ENCODE peak calls at places on chromosomes 12 and 14, in ten cellular contexts. L is HepG2, X is suprapubic skin, P is ovary, Y is A549, G is transverse colon, Z is K562, T is sigmoid colon, V is esophagus muscularis mucosa, M is GM12878. R is an unnamed sample. For H3K4me1, the result is how much of the 10 kb centered on the place peaks cover.

GRCh38 chr12:26434299-26434915 is 239.0 kb downstream of the SSPN start:
- DNase-seq in L (peak), X (no peak), P (no peak), Y (peak), G (peak), Z (peak), T (no peak), V (no peak), M (no peak), R (no peak)

GRCh38 chr12:52207106-52207505 is 15.3 kb upstream of the KRT80 start:
- DNase-seq in L (no peak), X (no peak), P (no peak), Y (no peak), G (no peak), Z (no peak), T (peak), V (no peak), M (no peak), R (no peak)

GRCh38 chr14:72610831-72611200 is 283.1 kb downstream of the DPF3 start:
- DNase-seq in L (no peak), X (peak), P (no peak), Y (no peak), G (no peak), Z (no peak), T (no peak), V (peak), M (no peak), R (no peak)

GRCh38 chr12:6769003-6769389 is 2.8 kb downstream of the PTMS start:
- DNase-seq in L (no peak), X (no peak), P (peak), Y (no peak), G (peak), Z (no peak), T (peak), V (no peak), M (no peak), R (no peak)

GRCh38 chr14:89276424-89276975 is 140.5 kb downstream of the FOXN3 start:
- DNase-seq in L (no peak), X (no peak), P (no peak), Y (no peak), G (peak), Z (no peak), T (no peak), V (no peak), M (peak), R (no peak)

GRCh38 chr12:50785406-50785805 is 21.5 kb downstream of the ATF1 start:
- DNase-seq in L (no peak), X (no peak), P (no peak), Y (no peak), G (no peak), Z (no peak), T (no peak), V (no peak), M (no peak), R (no peak)

GRCh38 chr12:6563448-6564050 is 4.5 kb downstream of the NOP2 start:
- DNase-seq in L (peak), X (no peak), P (no peak), Y (peak), G (peak), Z (peak), T (no peak), V (no peak), M (no peak), R (peak)

GRCh38 chr14:106883218-106883692 is 1356.9 kb downstream of the TMEM121 start:
- DNase-seq in L (peak), X (no peak), P (peak), Y (no peak), G (no peak), Z (peak), T (no peak), V (no peak), M (no peak), R (no peak)

GRCh38 chr12:57759360-57759980 is 4.6 kb downstream of the MARCHF9 start:
- DNase-seq in L (peak), X (no peak), P (no peak), Y (no peak), G (no peak), Z (no peak), T (no peak), V (no peak), M (no peak), R (no peak)

GRCh38 chr12:24922109-24922508 is 26.8 kb downstream of the BCAT1 start:
- DNase-seq in L (no peak), X (no peak), P (no peak), Y (no peak), G (no peak), Z (no peak), T (no peak), V (no peak), M (no peak), R (no peak)

GRCh38 chr14:73393375-73393774 is 65.0 kb downstream of the NUMB start:
- DNase-seq in L (no peak), X (no peak), P (no peak), Y (no peak), G (no peak), Z (no peak), T (no peak), V (no peak), M (no peak), R (no peak)

GRCh38 chr12:64273527-64274403 is 51.7 kb upstream of the KICS2 start:
- DNase-seq in L (peak), X (no peak), P (no peak), Y (peak), G (peak), Z (peak), T (no peak), V (no peak), M (no peak), R (no peak)

GRCh38 chr12:95265765-95266164 is 48.2 kb downstream of the VEZT start:
- DNase-seq in L (no peak), X (no peak), P (no peak), Y (no peak), G (no peak), Z (no peak), T (no peak), V (no peak), M (no peak), R (no peak)

GRCh38 chr14:22598896-22599244 is 770 bp downstream of the ABHD4 start:
- DNase-seq in L (peak), X (no peak), P (no peak), Y (peak), G (peak), Z (peak), T (no peak), V (no peak), M (no peak), R (peak)

GRCh38 chr14:94411638-94412037 is 23.2 kb upstream of the SERPINA1 start:
- DNase-seq in L (peak), X (no peak), P (no peak), Y (no peak), G (peak), Z (no peak), T (no peak), V (no peak), M (no peak), R (no peak)

GRCh38 chr12:52166672-52167071 is 25.1 kb downstream of the KRT80 start:
- DNase-seq in L (no peak), X (no peak), P (no peak), Y (no peak), G (no peak), Z (no peak), T (no peak), V (no peak), M (no peak), R (no peak)

GRCh38 chr12:124804011-124804621 is 59.5 kb downstream of the SCARB1 start:
- DNase-seq in L (peak), X (no peak), P (no peak), Y (peak), G (no peak), Z (peak), T (peak), V (no peak), M (no peak), R (peak)

GRCh38 chr14:32329690-32330290 is 692 bp downstream of the AKAP6 start:
- DNase-seq in L (no peak), X (no peak), P (no peak), Y (no peak), G (no peak), Z (no peak), T (no peak), V (no peak), M (no peak), R (no peak)

GRCh38 chr14:61643546-61643945 is 51.8 kb upstream of the HIF1A start:
- DNase-seq in L (no peak), X (no peak), P (no peak), Y (no peak), G (no peak), Z (no peak), T (no peak), V (no peak), M (no peak), R (no peak)

GRCh38 chr14:39232554-39233415 is 930 bp upstream of the MIA2 start:
- DNase-seq in L (peak), X (no peak), P (no peak), Y (no peak), G (no peak), Z (no peak), T (no peak), V (no peak), M (no peak), R (no peak)

GRCh38 chr14:98899441-98899840 is 372.6 kb downstream of the BCL11B start:
- DNase-seq in L (no peak), X (peak), P (no peak), Y (no peak), G (no peak), Z (no peak), T (peak), V (no peak), M (no peak), R (no peak)

GRCh38 chr12:67651380-67651695 is 2.8 kb downstream of the DYRK2 start:
- DNase-seq in L (peak), X (no peak), P (no peak), Y (peak), G (peak), Z (no peak), T (no peak), V (no peak), M (no peak), R (no peak)

GRCh38 chr12:74105434-74105833 is 432.2 kb upstream of the ATXN7L3B start:
- DNase-seq in L (no peak), X (no peak), P (no peak), Y (no peak), G (no peak), Z (no peak), T (no peak), V (no peak), M (no peak), R (no peak)

GRCh38 chr14:68789798-68790655 is 2.8 kb downstream of the ZFP36L1 start:
- DNase-seq in L (no peak), X (no peak), P (no peak), Y (no peak), G (peak), Z (no peak), T (peak), V (no peak), M (no peak), R (peak)

GRCh38 chr14:95760596-95760995 is 46.7 kb upstream of the TCL1A start:
- DNase-seq in L (no peak), X (no peak), P (no peak), Y (no peak), G (no peak), Z (no peak), T (no peak), V (no peak), M (no peak), R (no peak)

GRCh38 chr12:57546438-57547365 is at the start of gene DCTN2:
- DNase-seq in L (peak), X (peak), P (peak), Y (peak), G (peak), Z (peak), T (peak), V (peak), M (peak), R (peak)

DNA sequence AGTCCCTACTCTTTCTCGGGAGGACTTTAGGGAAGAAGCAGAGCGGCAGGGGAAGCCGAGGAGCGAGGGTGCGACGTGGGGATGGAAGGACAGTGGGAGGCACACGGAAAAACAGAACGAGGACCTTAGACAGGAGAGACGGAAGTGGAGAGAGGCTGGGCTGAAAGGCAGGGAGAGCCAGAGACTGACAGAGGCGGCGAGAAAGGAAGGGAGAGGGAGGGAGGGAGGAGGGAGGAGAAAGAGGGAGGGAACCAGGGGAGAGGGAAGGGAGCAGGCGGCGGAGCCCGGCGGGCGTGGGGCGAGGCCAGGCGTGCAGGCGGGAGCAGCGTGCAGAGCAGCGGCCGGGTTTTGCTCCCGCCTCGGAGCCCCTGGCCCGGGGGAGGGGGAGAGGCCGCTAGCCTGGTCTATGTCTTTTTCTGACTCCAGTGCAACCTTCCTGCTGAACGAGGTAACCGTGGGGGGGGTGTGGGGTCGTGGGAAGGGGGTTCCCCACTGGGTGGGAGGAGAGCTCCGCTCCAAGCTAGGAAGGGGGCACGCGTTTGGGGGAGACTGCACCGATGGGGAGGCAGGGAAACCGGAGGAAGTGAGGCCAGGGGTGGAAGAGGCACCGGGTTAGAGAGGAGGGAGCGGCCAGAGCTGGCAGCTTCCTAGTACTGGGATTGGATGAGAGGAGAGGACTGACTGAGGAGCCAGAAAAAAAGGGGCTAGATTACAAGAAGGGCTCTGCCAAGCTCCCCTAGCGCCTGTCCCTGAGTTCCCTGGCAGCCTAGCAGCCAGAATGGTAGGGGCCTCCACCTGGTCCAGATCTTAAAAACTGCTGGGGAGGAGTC is 2.8 kb upstream of the CACNB3 start:
- DNase-seq in L (peak), X (peak), P (peak), Y (peak), G (peak), Z (peak), T (peak), V (peak), M (no peak), R (peak)
- TF ChIP-seq EP300 in L (no peak), X (no peak), P (no peak), Y (no peak), G (no peak), Z (no peak), T (no peak), V (no peak), M (no peak), R (no peak)

DNA sequence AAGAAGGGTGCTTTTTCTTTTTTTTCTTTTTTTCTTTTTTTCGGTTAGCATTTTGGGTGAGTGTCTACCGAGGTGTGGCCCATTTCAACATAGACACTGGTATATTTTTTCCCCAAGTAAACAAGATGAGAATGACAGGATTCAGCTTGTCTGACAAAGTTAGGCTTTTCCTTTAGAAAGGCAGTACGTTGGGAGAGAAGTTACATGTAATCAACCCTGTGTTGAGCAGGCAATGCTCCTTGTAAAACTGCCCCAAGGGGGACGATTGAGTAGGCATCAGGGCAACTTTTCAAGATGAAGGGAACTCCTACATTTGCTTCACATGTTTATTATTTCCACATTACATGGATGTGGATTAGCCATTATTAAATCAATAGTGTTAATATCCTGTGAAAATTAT is 1.7 kb downstream of the EMP1 start:
- DNase-seq in L (no peak), X (no peak), P (no peak), Y (no peak), G (no peak), Z (no peak), T (no peak), V (no peak), M (no peak), R (no peak)
- TF ChIP-seq POLR2A in L (no peak), X (no peak), P (no peak), Y (no peak), G (no peak), Z (no peak), T (no peak), V (no peak), M (no peak), R (no peak)

GRCh38 chr14:92656306-92656705 is 92.1 kb downstream of the LGMN start:
- DNase-seq in L (no peak), X (no peak), P (no peak), Y (no peak), G (no peak), Z (no peak), T (no peak), V (no peak), M (no peak), R (no peak)
- H3K4me1 ChIP-seq in L (under half), X (under half), P (under half), Y (under half), G (under half), Z (under half), T (half or more), V (under half), M (under half), R (under half)

GRCh38 chr14:23727566-23728335 is 91.6 kb downstream of the DHRS2 start:
- DNase-seq in L (peak), X (no peak), P (no peak), Y (peak), G (no peak), Z (peak), T (no peak), V (no peak), M (no peak), R (no peak)
- TF ChIP-seq EP300 in L (no peak), X (no peak), P (no peak), Y (no peak), G (no peak), Z (no peak), T (no peak), V (no peak), M (no peak), R (no peak)

GRCh38 chr12:12716151-12716844 is 870 bp upstream of the CDKN1B start:
- DNase-seq in L (peak), X (no peak), P (no peak), Y (no peak), G (no peak), Z (no peak), T (no peak), V (peak), M (no peak), R (no peak)

GRCh38 chr12:12715128-12715458 is 2.1 kb upstream of the CDKN1B start:
- DNase-seq in L (no peak), X (no peak), P (no peak), Y (no peak), G (no peak), Z (no peak), T (no peak), V (no peak), M (no peak), R (no peak)

GRCh38 chr12:12713932-12714275 is 3.3 kb upstream of the CDKN1B start:
- DNase-seq in L (no peak), X (no peak), P (no peak), Y (no peak), G (no peak), Z (no peak), T (no peak), V (no peak), M (no peak), R (no peak)

GRCh38 chr12:12715459-12716150 is 1.6 kb upstream of the CDKN1B start:
- DNase-seq in L (no peak), X (no peak), P (no peak), Y (no peak), G (peak), Z (no peak), T (no peak), V (peak), M (no peak), R (no peak)

GRCh38 chr12:12714276-12715001 is 2.7 kb upstream of the CDKN1B start:
- DNase-seq in L (no peak), X (no peak), P (no peak), Y (no peak), G (peak), Z (no peak), T (no peak), V (peak), M (no peak), R (peak)
- TF ChIP-seq POLR2A in L (no peak), X (peak), P (peak), Y (no peak), G (peak), Z (peak), T (peak), V (no peak), M (peak), R (peak)

DNA sequence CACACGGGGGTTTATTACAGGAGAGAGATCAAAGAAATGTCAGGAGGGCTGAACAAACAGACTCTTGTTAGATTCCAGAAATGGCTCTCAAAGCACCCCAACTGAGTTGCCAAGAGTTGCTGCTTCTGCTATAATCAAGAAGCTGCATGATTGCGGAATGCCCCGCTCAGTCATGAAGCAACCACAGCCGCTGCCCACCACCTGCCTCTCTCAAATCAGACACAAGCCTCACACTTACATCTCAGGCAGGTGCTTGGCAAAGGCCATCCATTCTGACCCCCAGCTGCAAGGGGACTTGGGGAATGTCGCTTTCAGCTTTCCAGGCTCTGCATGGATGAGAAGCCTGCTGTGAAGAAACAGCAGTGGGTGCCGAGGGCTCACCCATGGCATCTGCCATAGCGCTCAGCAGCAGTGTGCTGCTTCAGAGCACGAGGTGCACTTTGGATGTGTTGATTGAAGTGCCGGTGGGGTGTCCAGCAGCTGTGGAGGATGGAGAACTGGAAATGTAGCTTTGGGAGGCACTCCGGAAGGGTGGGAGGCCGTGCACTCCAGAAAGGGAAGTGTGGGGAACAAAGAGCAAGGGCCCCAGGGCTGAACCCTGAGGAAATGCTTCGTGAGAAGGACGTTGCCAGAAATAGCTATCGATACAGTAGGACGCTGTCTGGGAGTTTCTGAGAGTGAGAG is 37.7 kb downstream of the LRRC74A start:
- DNase-seq in L (peak), X (no peak), P (no peak), Y (no peak), G (peak), Z (no peak), T (peak), V (no peak), M (peak), R (no peak)
- H3K4me1 ChIP-seq in L (under half), X (under half), P (under half), Y (under half), G (under half), Z (under half), T (under half), V (under half), M (under half), R (under half)

GRCh38 chr14:49659526-49660455 is 24.7 kb upstream of the DNAAF2 start:
- DNase-seq in L (peak), X (no peak), P (no peak), Y (no peak), G (no peak), Z (no peak), T (no peak), V (no peak), M (no peak), R (no peak)
- TF ChIP-seq EP300 in L (no peak), X (no peak), P (no peak), Y (no peak), G (no peak), Z (no peak), T (no peak), V (no peak), M (no peak), R (no peak)